ENCODE peak calls at places on chromosomes 2 and 18, in ten cellular contexts. P is uterus; K is Daoy; S is Right ventricle myocardium superior; C is NCI-H1436 treated with DMSO at 0.1 percent for 48 hours; A is keratinocyte; W is stimulated activated CD4-positive, alpha-beta T cell treated with anti-CD3 and anti-CD28 coated beads, Interleukin-4, amount 100 ng/mL, for 24 hours; L is T1000; F is NCI-H1417 treated with DMSO at 0.1 percent for 48 hours; X is heart right ventricle. G is an unnamed sample.

GRCh38 chr18:51446571-51447210 is 249.2 kb upstream of the MEX3C start:
- DNase-seq in K (no peak), P (no peak), C (no peak), L (no peak), X (no peak), W (no peak), F (no peak), S (no peak), A (no peak), G (no peak)

GRCh38 chr2:65055427-65056214 is 595 bp upstream of the CEP68 start:
- DNase-seq in L (peak; percentile 39), C (no peak), X (no peak), A (no peak), F (peak; percentile 85), W (no peak), P (no peak), K (no peak), S (no peak), G (peak; percentile 42)

GRCh38 chr18:1663879-1664705 is 759.4 kb downstream of the ADCYAP1 start:
- DNase-seq in L (no peak), S (peak; percentile 75), X (peak; percentile 15), C (no peak), F (no peak), P (peak; percentile 13), A (no peak), W (no peak), K (peak; percentile 37), G (no peak)

GRCh38 chr18:54828290-54828871 is at the start of gene RAB27B:
- DNase-seq in X (peak; percentile 23), A (peak; percentile 55), S (peak; percentile 67), W (peak; percentile 70), K (peak; percentile 82), L (peak; percentile 71), C (no peak), P (peak; percentile 31), F (peak; percentile 37), G (peak; percentile 15)

GRCh38 chr2:117942551-117942950 is 71.3 kb downstream of the CCDC93 start:
- DNase-seq in K (no peak), A (no peak), P (no peak), F (no peak), L (no peak), C (no peak), X (no peak), W (no peak), S (no peak), G (no peak)

GRCh38 chr2:217653240-217653639 is 349.6 kb downstream of the TNS1 start:
- DNase-seq in K (peak; percentile 77), A (peak; percentile 35), W (no peak), L (peak; percentile 66), P (peak; percentile 71), F (no peak), X (no peak), C (no peak), S (peak; percentile 57), G (no peak)

GRCh38 chr2:240596080-240596460 is 9.5 kb downstream of the CAPN10 start:
- DNase-seq in L (no peak), X (no peak), C (no peak), S (peak; percentile 67), F (no peak), K (no peak), A (no peak), P (peak; percentile 13), W (no peak), G (no peak)

GRCh38 chr2:164595031-164595430 is 26.3 kb downstream of the GRB14 start:
- DNase-seq in K (no peak), W (no peak), S (no peak), P (no peak), C (no peak), A (no peak), F (no peak), L (no peak), X (no peak), G (no peak)

GRCh38 chr2:173834124-173834523 is 131.0 kb downstream of the SP3 start:
- DNase-seq in A (no peak), S (no peak), K (no peak), W (no peak), C (no peak), F (no peak), L (no peak), P (no peak), X (no peak), G (no peak)

GRCh38 chr2:135997380-135997779 is 12.0 kb upstream of the DARS1 start:
- DNase-seq in A (no peak), P (no peak), C (no peak), S (no peak), X (no peak), L (no peak), K (peak; percentile 18), W (no peak), F (no peak), G (no peak)

GRCh38 chr2:218865396-218865795 is 5.8 kb downstream of the WNT6 start:
- DNase-seq in C (no peak), P (no peak), S (no peak), A (no peak), L (no peak), X (no peak), W (no peak), K (no peak), F (no peak), G (no peak)

GRCh38 chr2:120260736-120261135 is 8.1 kb downstream of the RALB start:
- DNase-seq in F (no peak), X (no peak), A (no peak), K (no peak), S (no peak), C (no peak), L (no peak), W (no peak), P (no peak), G (no peak)

GRCh38 chr2:127049927-127050802 is 56.8 kb downstream of the BIN1 start:
- DNase-seq in S (peak; percentile 79), W (peak; percentile 64), P (peak; percentile 77), L (peak; percentile 30), A (no peak), F (no peak), X (no peak), C (no peak), K (peak; percentile 70), G (peak; percentile 47)

GRCh38 chr2:100865819-100866462 is 46.0 kb downstream of the NPAS2 start:
- DNase-seq in P (no peak), C (no peak), S (no peak), K (peak; percentile 41), A (no peak), L (no peak), W (no peak), F (no peak), X (no peak), G (no peak)

GRCh38 chr2:97688062-97688827 is 18.7 kb downstream of the C2orf92 start:
- DNase-seq in W (no peak), S (no peak), X (no peak), K (no peak), C (no peak), A (no peak), F (no peak), P (no peak), L (no peak), G (no peak)

GRCh38 chr2:240627736-240628506 is 2.6 kb downstream of the GPR35 start:
- DNase-seq in A (no peak), P (no peak), S (peak; percentile 17), L (no peak), F (no peak), K (no peak), X (no peak), C (no peak), W (no peak), G (no peak)

GRCh38 chr18:40355701-40356100 is 1599.3 kb upstream of the PIK3C3 start:
- DNase-seq in F (no peak), L (no peak), P (no peak), S (no peak), K (no peak), X (no peak), W (no peak), A (peak; percentile 30), C (no peak), G (no peak)

GRCh38 chr2:65281626-65282351 is 54.2 kb downstream of the ACTR2 start:
- DNase-seq in W (no peak), K (no peak), F (no peak), P (peak; percentile 36), S (no peak), X (peak; percentile 49), C (no peak), L (no peak), A (no peak), G (no peak)

GRCh38 chr2:195414479-195414878 is 242.5 kb upstream of the SLC39A10 start:
- DNase-seq in K (no peak), P (no peak), S (no peak), F (no peak), A (no peak), X (no peak), L (no peak), W (no peak), C (no peak), G (no peak)

GRCh38 chr2:68739261-68740183 is 4.9 kb downstream of the ARHGAP25 start:
- DNase-seq in P (no peak), A (no peak), X (no peak), S (no peak), L (no peak), K (no peak), F (no peak), W (peak; percentile 15), C (no peak), G (no peak)

GRCh38 chr2:187056416-187057333 is 207.7 kb upstream of the ZSWIM2 start:
- DNase-seq in X (no peak), S (no peak), A (no peak), C (no peak), P (no peak), F (no peak), K (no peak), W (no peak), L (no peak), G (no peak)

GRCh38 chr2:60992985-60993392 is 24.5 kb upstream of the PEX13 start:
- DNase-seq in C (no peak), K (no peak), X (no peak), S (no peak), F (no peak), W (no peak), L (no peak), P (no peak), A (no peak), G (no peak)

GRCh38 chr18:69492861-69493260 is 92.2 kb downstream of the DOK6 start:
- DNase-seq in A (no peak), X (no peak), S (no peak), F (no peak), C (no peak), W (no peak), L (no peak), K (no peak), P (no peak), G (no peak)

GRCh38 chr2:148257276-148257675 is 236.4 kb downstream of the MBD5 start:
- DNase-seq in X (no peak), F (no peak), W (no peak), C (no peak), P (no peak), K (no peak), S (no peak), A (no peak), L (no peak), G (no peak)

GRCh38 chr18:54086046-54086802 is 138.2 kb downstream of the MBD2 start:
- DNase-seq in W (no peak), L (no peak), K (no peak), P (no peak), X (no peak), S (no peak), C (no peak), F (no peak), A (no peak), G (no peak)

GRCh38 chr2:101341421-101341820 is 32.9 kb upstream of the RNF149 start:
- DNase-seq in K (no peak), L (no peak), P (no peak), S (no peak), X (no peak), C (no peak), W (peak; percentile 32), A (no peak), F (no peak), G (no peak)

GRCh38 chr2:231059756-231060155 is 3.1 kb downstream of the PSMD1 start:
- DNase-seq in S (no peak), C (no peak), L (no peak), P (no peak), W (no peak), K (no peak), X (no peak), F (no peak), A (no peak), G (no peak)

GRCh38 chr18:9722691-9723090 is 14.6 kb downstream of the RAB31 start:
- DNase-seq in C (no peak), K (no peak), S (no peak), W (no peak), X (no peak), P (no peak), L (no peak), A (no peak), F (no peak), G (no peak)

G was measured in CD8-positive, alpha-beta T cell.